ENCODE peak calls at places on chromosomes 12 and 14, in six cellular contexts. U, M, B, S, G and Z are unnamed samples.

GRCh38 chr12:45214739-45215418 is 1.0 kb upstream of the ANO6 start:
- DNase-seq in U (no peak), M (no peak), B (peak; percentile 21), S (no peak), G (no peak), Z (no peak)

GRCh38 chr12:27866382-27867101 is 86.5 kb upstream of the MANSC4 start:
- DNase-seq in U (no peak), M (no peak), B (peak; percentile 25), S (no peak), G (no peak), Z (no peak)

GRCh38 chr14:28609228-28609828 is 157.3 kb upstream of the FOXG1 start:
- DNase-seq in U (no peak), M (peak; percentile 69), B (peak; percentile 10), S (peak; percentile 3), G (peak; percentile 38), Z (no peak)

GRCh38 chr14:39467889-39468524 is 35.8 kb upstream of the FBXO33 start:
- DNase-seq in U (no peak), M (peak; percentile 61), B (no peak), S (no peak), G (no peak), Z (no peak)

GRCh38 chr14:77268989-77269595 is 1.9 kb downstream of the NGB start:
- DNase-seq in U (no peak), M (no peak), B (no peak), S (no peak), G (no peak), Z (no peak)

GRCh38 chr14:20707622-20708021 is 19.1 kb downstream of the ANG start:
- DNase-seq in U (no peak), M (peak; percentile 61), B (no peak), S (no peak), G (peak; percentile 45), Z (no peak)

GRCh38 chr14:54650331-54651017 is 83.5 kb downstream of the SAMD4A start:
- DNase-seq in U (no peak), M (no peak), B (peak; percentile 74), S (no peak), G (no peak), Z (no peak)

GRCh38 chr12:13044859-13045384 is 741 bp downstream of the FAM234B start:
- DNase-seq in U (no peak), M (no peak), B (peak; percentile 25), S (no peak), G (no peak), Z (no peak)

GRCh38 chr14:104639889-104640548 is 35.4 kb upstream of the TMEM179 start:
- DNase-seq in U (peak; percentile 14), M (peak; percentile 65), B (peak; percentile 93), S (peak; percentile 11), G (peak; percentile 72), Z (peak; percentile 39)

GRCh38 chr14:105041841-105042765 is 21.2 kb upstream of the CDCA4 start:
- DNase-seq in U (no peak), M (no peak), B (no peak), S (no peak), G (no peak), Z (no peak)

GRCh38 chr12:124651508-124652273 is 84.3 kb upstream of the NCOR2 start:
- DNase-seq in U (no peak), M (no peak), B (peak; percentile 45), S (no peak), G (no peak), Z (no peak)

GRCh38 chr12:112513496-112513895 is 94.7 kb downstream of the PTPN11 start:
- DNase-seq in U (no peak), M (no peak), B (no peak), S (no peak), G (no peak), Z (no peak)

GRCh38 chr12:111925171-111925570 is 83.1 kb downstream of the MAPKAPK5 start:
- DNase-seq in U (no peak), M (no peak), B (no peak), S (no peak), G (no peak), Z (no peak)

GRCh38 chr14:76937181-76938091 is 91.1 kb downstream of the IRF2BPL start:
- DNase-seq in U (no peak), M (no peak), B (peak; percentile 95), S (no peak), G (peak; percentile 39), Z (no peak)

GRCh38 chr14:33573296-33573695 is 377.6 kb downstream of the EGLN3 start:
- DNase-seq in U (no peak), M (no peak), B (no peak), S (no peak), G (no peak), Z (no peak)

GRCh38 chr14:54647378-54647777 is 80.5 kb downstream of the SAMD4A start:
- DNase-seq in U (no peak), M (no peak), B (no peak), S (no peak), G (no peak), Z (no peak)

GRCh38 chr12:118493962-118494361 is 117.6 kb downstream of the SUDS3 start:
- DNase-seq in U (no peak), M (no peak), B (no peak), S (no peak), G (no peak), Z (no peak)

GRCh38 chr14:22842211-22843122 is 6.1 kb downstream of the MMP14 start:
- DNase-seq in U (no peak), M (no peak), B (no peak), S (no peak), G (no peak), Z (no peak)

GRCh38 chr12:55717397-55718007 is 1.7 kb downstream of the BLOC1S1 start:
- DNase-seq in U (no peak), M (no peak), B (no peak), S (no peak), G (no peak), Z (no peak)

GRCh38 chr12:89250648-89251047 is 101.7 kb downstream of the DUSP6 start:
- DNase-seq in U (no peak), M (no peak), B (no peak), S (no peak), G (no peak), Z (no peak)

GRCh38 chr14:96037891-96038557 is 1.1 kb upstream of the C14orf132 start:
- DNase-seq in U (no peak), M (no peak), B (peak; percentile 88), S (no peak), G (peak; percentile 57), Z (no peak)

GRCh38 chr14:75577724-75578098 is 709 bp upstream of the FLVCR2 start:
- DNase-seq in U (peak; percentile 53), M (peak; percentile 80), B (peak; percentile 92), S (peak; percentile 49), G (peak; percentile 86), Z (peak; percentile 48)

GRCh38 chr12:46177020-46177419 is 91.8 kb downstream of the SLC38A1 start:
- DNase-seq in U (no peak), M (no peak), B (no peak), S (no peak), G (no peak), Z (no peak)

GRCh38 chr14:36238666-36239363 is 62.3 kb upstream of the PTCSC3 start:
- DNase-seq in U (no peak), M (no peak), B (peak; percentile 48), S (no peak), G (no peak), Z (no peak)

GRCh38 chr14:104563742-104564615 is 15.6 kb upstream of the C14orf180 start:
- DNase-seq in U (peak; percentile 46), M (peak; percentile 68), B (peak; percentile 92), S (peak; percentile 13), G (peak; percentile 75), Z (peak; percentile 65)

GRCh38 chr14:68268197-68268596 is 448.6 kb downstream of the RAD51B start:
- DNase-seq in U (no peak), M (no peak), B (no peak), S (no peak), G (no peak), Z (peak; percentile 27)

GRCh38 chr12:124869011-124869665 is 5.5 kb upstream of the SCARB1 start:
- DNase-seq in U (no peak), M (no peak), B (no peak), S (no peak), G (no peak), Z (no peak)

GRCh38 chr14:102684276-102684663 is 91.8 kb downstream of the RCOR1 start:
- DNase-seq in U (no peak), M (no peak), B (no peak), S (no peak), G (no peak), Z (no peak)